ENCODE peak calls at places on chromosomes 4 and X, in nine cellular contexts. E is upper lobe of left lung; X is BJ; A is A549; Z is heart left ventricle; L is IMR-90; U is HFF-Myc; K is cardiac fibroblast; B is CD4-positive, alpha-beta memory T cell. J is an unnamed sample.

GRCh38 chrX:68261060-68261672 is 172.1 kb downstream of the OPHN1 start:
- DNase-seq in E (no peak), X (no peak), A (no peak), Z (no peak), L (peak), U (no peak), K (peak), B (no peak), J (no peak)

GRCh38 chr4:154944996-154945395 is 163.9 kb downstream of the RBM46 start:
- DNase-seq in E (no peak), X (no peak), A (no peak), Z (no peak), L (no peak), U (no peak), K (no peak), B (no peak), J (no peak)

GRCh38 chr4:138056541-138056940 is 185.6 kb downstream of the SLC7A11 start:
- DNase-seq in E (no peak), X (no peak), A (no peak), Z (no peak), L (no peak), U (no peak), K (no peak), B (no peak), J (no peak)

GRCh38 chr4:28225005-28225404 is 1364.4 kb downstream of the STIM2 start:
- DNase-seq in E (no peak), X (no peak), A (peak), Z (no peak), L (peak), U (peak), K (peak), B (no peak), J (no peak)

GRCh38 chrX:43589735-43590515 is 66.2 kb upstream of the MAOA start:
- DNase-seq in E (no peak), X (no peak), A (no peak), Z (no peak), L (no peak), U (no peak), K (peak), B (no peak), J (no peak)

GRCh38 chr4:183507928-183508327 is 3.1 kb downstream of the ING2 start:
- DNase-seq in E (no peak), X (no peak), A (no peak), Z (no peak), L (no peak), U (no peak), K (no peak), B (no peak), J (no peak)

GRCh38 chr4:37802068-37802666 is 24.3 kb upstream of the PGM2 start:
- DNase-seq in E (no peak), X (no peak), A (peak), Z (peak), L (peak), U (peak), K (peak), B (no peak), J (no peak)

GRCh38 chr4:38106301-38106700 is 146.1 kb downstream of the PTTG2 start:
- DNase-seq in E (no peak), X (no peak), A (no peak), Z (no peak), L (peak), U (no peak), K (peak), B (no peak), J (no peak)

GRCh38 chrX:123173833-123174232 is 10.2 kb upstream of the GRIA3 start:
- DNase-seq in E (no peak), X (no peak), A (no peak), Z (no peak), L (no peak), U (no peak), K (peak), B (no peak), J (no peak)

DNA sequence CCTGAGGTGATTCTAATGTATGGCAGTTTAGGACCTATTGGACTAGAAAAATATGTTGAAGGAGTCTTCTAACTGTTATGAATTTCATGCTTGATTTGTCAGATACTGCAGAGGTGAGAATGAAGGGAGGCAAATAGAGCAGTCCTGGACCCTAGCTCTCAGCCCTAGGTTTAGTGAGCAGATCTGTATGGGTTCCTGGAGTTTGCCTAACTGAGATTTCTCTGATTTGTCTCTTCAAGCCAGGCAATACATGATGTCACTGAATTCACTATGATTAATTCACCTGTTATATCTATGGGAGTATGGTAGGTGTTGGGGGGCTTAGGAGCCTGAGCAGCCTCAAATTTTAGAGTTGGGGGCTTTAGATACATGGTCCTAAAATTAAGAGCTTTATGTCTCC is 2.6 kb downstream of the MND1 start:
- DNase-seq in E (no peak), X (no peak), A (no peak), Z (no peak), L (no peak), U (no peak), K (no peak), B (no peak), J (no peak)
- H3K4me3 ChIP-seq in E (no peak), X (no peak), A (no peak), Z (no peak), L (no peak), U (no peak), K (no peak), B (no peak), J (no peak)

DNA sequence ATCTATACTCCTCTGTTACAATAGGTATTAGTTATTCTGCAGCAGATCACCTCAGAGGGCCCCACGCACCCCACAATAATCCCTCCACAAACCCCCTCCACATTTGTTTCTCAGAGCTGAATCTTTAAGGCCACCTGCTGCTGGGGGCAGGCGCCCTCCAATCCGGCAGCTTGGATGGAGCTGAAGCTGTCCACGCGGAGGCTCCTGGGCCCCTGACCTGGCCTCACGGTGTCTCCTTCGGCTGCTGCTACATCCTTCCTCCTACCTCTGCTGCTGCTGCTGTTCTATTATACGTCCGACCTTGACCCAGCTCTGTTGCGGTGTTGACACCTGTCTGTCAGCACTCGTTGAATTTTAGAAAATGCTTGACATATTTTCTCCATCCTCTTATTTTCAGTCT is 430.2 kb upstream of the ZFP42 start:
- DNase-seq in E (peak), X (no peak), A (no peak), Z (no peak), L (no peak), U (no peak), K (no peak), B (no peak), J (no peak)
- H3K4me3 ChIP-seq in E (no peak), X (no peak), A (no peak), Z (no peak), L (no peak), U (no peak), K (no peak), B (no peak), J (no peak)

DNA sequence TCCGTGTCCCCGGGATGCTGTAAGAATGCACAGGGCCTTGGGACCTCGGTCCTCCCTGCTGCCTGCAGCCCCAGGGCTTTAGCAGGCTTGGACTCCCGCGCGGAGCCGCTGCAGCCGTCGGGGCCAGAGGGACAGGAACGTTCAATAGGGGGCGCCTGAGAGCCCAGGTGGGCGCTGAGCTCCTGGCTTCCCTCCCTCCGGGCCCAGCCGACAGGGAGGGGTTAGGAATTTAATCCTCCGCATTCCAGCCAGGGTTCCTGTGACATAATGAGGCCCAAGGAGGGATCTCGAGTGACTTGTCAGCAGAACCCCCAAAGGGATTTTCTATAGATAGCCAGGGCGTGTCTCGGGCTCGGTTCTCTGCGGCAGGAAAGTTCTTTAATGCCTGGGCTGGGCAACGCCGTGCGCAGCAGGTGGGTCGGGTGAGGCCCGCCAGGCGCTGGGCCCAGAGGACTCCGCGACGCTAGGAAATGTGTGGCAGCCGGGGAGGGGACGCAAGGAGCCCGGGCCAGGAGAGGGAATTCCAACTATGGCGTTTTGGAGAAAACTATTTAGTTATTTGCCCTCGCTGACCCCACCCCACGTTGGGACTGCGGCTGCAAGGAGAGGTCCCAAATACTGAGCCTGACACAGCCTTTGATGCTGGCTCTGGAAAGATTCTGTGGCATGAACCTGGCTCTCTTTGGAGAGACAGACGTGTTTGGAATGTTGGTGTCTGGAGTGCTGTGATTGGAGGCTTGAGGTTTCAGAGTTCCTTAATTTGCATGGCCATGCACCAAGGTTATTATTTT is 285.2 kb upstream of the GATB start:
- DNase-seq in E (peak), X (no peak), A (peak), Z (no peak), L (no peak), U (no peak), K (no peak), B (peak), J (no peak)
- H3K4me3 ChIP-seq in E (peak), X (no peak), A (peak), Z (peak), L (no peak), U (no peak), K (no peak), B (no peak), J (no peak)

DNA sequence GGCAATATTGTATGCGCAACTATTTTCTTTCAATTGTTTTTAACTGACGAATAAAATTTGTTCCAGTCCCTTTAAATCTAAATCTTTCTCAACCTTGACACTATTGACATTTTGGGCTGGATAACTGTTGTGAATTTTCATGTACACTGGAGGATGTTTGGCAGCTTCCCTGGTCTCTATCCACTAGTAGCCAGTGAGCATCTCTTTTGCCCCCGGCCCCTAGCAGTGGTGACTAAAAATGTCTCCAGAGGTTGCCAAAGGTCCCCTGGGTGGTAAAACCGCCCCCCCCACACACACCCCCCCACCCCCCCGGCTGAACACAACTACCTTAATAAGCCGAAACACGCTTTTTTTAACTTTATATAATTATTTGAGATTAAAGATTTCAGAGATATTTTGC is 514 bp downstream of the FANCB start:
- DNase-seq in E (no peak), X (no peak), A (no peak), Z (no peak), L (no peak), U (no peak), K (peak), B (no peak), J (no peak)
- H3K4me3 ChIP-seq in E (peak), X (peak), A (peak), Z (peak), L (peak), U (peak), K (peak), B (peak), J (peak)

DNA sequence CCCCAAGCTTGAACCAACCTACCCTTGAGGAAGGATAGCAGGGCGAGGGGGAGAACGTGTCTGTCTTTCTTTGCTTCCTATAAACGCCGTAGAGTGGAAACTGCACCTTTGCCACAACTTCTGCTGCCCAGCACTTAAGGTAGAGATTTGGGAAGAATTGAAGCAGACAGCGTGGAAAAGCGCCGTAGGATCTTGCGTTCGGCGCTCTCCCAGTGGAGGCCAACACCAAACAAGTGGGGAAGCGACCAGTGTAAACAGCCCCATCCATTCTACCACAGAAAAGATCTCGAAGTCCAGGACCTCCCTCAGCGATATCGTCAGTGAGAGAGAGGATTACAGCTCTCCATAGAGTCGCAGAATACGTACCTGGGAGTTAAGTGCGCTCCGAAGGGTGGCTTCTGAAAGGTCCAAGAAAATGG is 3.9 kb upstream of the NKX6-1 start:
- DNase-seq in E (no peak), X (no peak), A (no peak), Z (no peak), L (no peak), U (no peak), K (no peak), B (no peak), J (no peak)
- H3K4me3 ChIP-seq in E (no peak), X (no peak), A (no peak), Z (no peak), L (no peak), U (no peak), K (no peak), B (no peak), J (no peak)

DNA sequence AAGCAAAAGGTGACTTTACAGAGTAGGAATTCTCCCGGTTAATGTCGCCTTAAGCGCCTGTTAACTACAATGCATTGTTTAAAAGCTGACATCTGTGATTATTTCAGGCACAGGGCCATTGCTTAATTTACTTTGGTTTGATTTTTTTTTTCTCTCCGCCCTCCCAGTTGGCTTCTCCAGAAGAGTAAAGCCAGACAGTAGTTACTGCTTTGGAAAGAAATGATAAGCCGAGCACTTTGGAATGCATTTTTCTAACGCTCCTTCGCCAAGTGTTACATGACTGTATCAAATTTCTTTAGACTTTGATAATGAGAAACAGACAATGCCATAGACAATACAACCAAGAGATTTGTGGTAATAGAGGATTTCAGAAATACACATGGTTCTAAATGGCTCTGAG is 383.0 kb upstream of the TENM3 start:
- DNase-seq in E (no peak), X (peak), A (no peak), Z (no peak), L (peak), U (peak), K (peak), B (no peak), J (no peak)
- H3K4me3 ChIP-seq in E (no peak), X (no peak), A (no peak), Z (no peak), L (no peak), U (no peak), K (no peak), B (no peak), J (no peak)

GRCh38 chr4:114057746-114058145 is 78.3 kb upstream of the ARSJ start:
- DNase-seq in E (no peak), X (no peak), A (no peak), Z (no peak), L (no peak), U (no peak), K (no peak), B (no peak), J (no peak)
- H3K4me3 ChIP-seq in E (no peak), X (no peak), A (no peak), Z (no peak), L (no peak), U (no peak), K (no peak), B (no peak), J (no peak)

DNA sequence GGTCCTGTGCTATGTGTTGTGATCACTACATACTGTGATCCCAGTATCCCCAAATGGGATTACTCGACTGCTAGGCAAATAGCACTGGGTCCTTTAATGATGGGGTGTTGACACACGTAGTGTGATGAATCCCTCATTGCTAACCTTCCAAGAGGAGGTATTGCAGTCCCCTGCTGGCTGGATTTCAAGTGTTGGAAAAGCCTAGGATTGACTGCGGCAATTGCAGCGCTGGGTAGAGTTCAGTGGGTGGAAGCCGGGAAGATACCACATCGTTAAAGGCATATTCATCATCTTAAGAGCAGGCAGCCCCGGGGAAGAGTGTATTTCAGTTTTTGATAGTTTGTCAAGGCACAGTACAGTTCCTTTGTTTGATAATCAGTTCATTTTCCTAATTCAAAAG is 159.9 kb downstream of the TRIML1 start:
- DNase-seq in E (no peak), X (no peak), A (no peak), Z (no peak), L (peak), U (no peak), K (peak), B (no peak), J (no peak)
- H3K4me3 ChIP-seq in E (no peak), X (no peak), A (no peak), Z (no peak), L (no peak), U (no peak), K (no peak), B (no peak), J (no peak)